ENCODE peak calls at places on chromosomes 4 and X, in ten cellular contexts. V is cardiac fibroblast; F is amniotic epithelial cell; P is CD8-positive, alpha-beta memory T cell; B is activated CD8-positive, alpha-beta memory T cell treated with anti-CD3 and anti-CD28 coated beads for 48 hours; Y is endothelial cell; D is HCEC 1CT; J is EH; Q is retinal pigment epithelial cell; T is memory B cell. H is an unnamed sample.

GRCh38 chr4:6640292-6641163 is at the start of gene MRFAP1:
- DNase-seq in F (peak; percentile 93), D (peak; percentile 90), T (peak; percentile 90), P (peak; percentile 91), Q (peak; percentile 81), V (peak; percentile 96), Y (peak; percentile 91), J (peak; percentile 91), B (peak; percentile 74), H (peak; percentile 92)

GRCh38 chr4:152000518-152000917 is 239.7 kb upstream of the GATB start:
- DNase-seq in T (no peak), F (no peak), J (no peak), D (no peak), Q (no peak), Y (no peak), V (no peak), P (no peak), B (no peak), H (no peak)

GRCh38 chr4:2958446-2958845 is 4.8 kb downstream of the NOP14 start:
- DNase-seq in P (no peak), Q (no peak), J (peak; percentile 85), V (peak; percentile 43), F (no peak), T (no peak), B (no peak), D (no peak), Y (no peak), H (no peak)

GRCh38 chrX:70128071-70128470 is 5.2 kb upstream of the IGBP1 start:
- DNase-seq in J (no peak), B (no peak), T (no peak), Q (no peak), V (no peak), F (no peak), D (no peak), Y (no peak), P (no peak), H (no peak)

GRCh38 chr4:35151816-35152572 is 1092.3 kb downstream of the ARAP2 start:
- DNase-seq in V (no peak), P (no peak), Y (peak; percentile 52), B (no peak), F (no peak), J (no peak), T (no peak), Q (no peak), D (no peak), H (no peak)

GRCh38 chrX:11287505-11287904 is 5.7 kb upstream of the AMELX start:
- DNase-seq in Y (no peak), T (no peak), B (no peak), P (no peak), D (peak; percentile 6), Q (no peak), V (peak; percentile 42), F (peak; percentile 50), J (peak; percentile 11), H (no peak)

GRCh38 chrX:118577041-118577440 is 81.4 kb downstream of the DOCK11 start:
- DNase-seq in J (no peak), D (no peak), B (no peak), V (no peak), T (no peak), Q (no peak), F (peak; percentile 12), P (no peak), Y (no peak), H (no peak)

GRCh38 chrX:43165343-43165920 is 387.5 kb upstream of the PPP1R2C start:
- DNase-seq in P (no peak), V (no peak), Q (no peak), J (no peak), Y (no peak), B (no peak), F (no peak), D (no peak), T (no peak), H (no peak)

H was measured in CD4-positive, alpha-beta T cell.